ENCODE peak calls at places on chromosomes 7 and 10, in eight cellular contexts. M is fibroblast of lung, Q is Panc1, D is A549, F is OCI-LY7, P is cardiac muscle cell, S is PC-9, E is lung. V is an unnamed sample. For H3K9me3 and H3K4me1, the result is how much of the 10 kb centered on the place peaks cover.

GRCh38 chr10:55400075-55400474 is 599.0 kb upstream of the PCDH15 start:
- DNase-seq in M (peak), Q (no peak), D (no peak), F (no peak), P (no peak), S (no peak), E (no peak), V (no peak)

GRCh38 chr10:1629326-1630036 is 107.8 kb downstream of the ADARB2 start:
- DNase-seq in M (no peak), Q (no peak), D (no peak), F (no peak), P (peak), S (no peak), E (no peak), V (no peak)

GRCh38 chr10:63825111-63825510 is 303.9 kb downstream of the REEP3 start:
- DNase-seq in M (peak), Q (no peak), D (no peak), F (no peak), P (no peak), S (no peak), E (no peak), V (no peak)

GRCh38 chr7:106126170-106126938 is 14.2 kb upstream of the SYPL1 start:
- DNase-seq in M (peak), Q (peak), D (peak), F (no peak), P (no peak), S (peak), E (peak), V (peak)

GRCh38 chr10:119198438-119198837 is 8.9 kb upstream of the GRK5 start:
- DNase-seq in M (no peak), Q (no peak), D (no peak), F (peak), P (no peak), S (no peak), E (no peak), V (no peak)

GRCh38 chr10:43076876-43077420 is at the start of gene RET:
- DNase-seq in M (no peak), Q (no peak), D (peak), F (no peak), P (peak), S (no peak), E (no peak), V (no peak)

GRCh38 chr7:69808401-69808800 is 210.1 kb downstream of the AUTS2 start:
- DNase-seq in M (peak), Q (no peak), D (no peak), F (no peak), P (no peak), S (no peak), E (no peak), V (no peak)

GRCh38 chr10:93469454-93469853 is 12.7 kb downstream of the MYOF start:
- DNase-seq in M (no peak), Q (no peak), D (no peak), F (no peak), P (no peak), S (no peak), E (no peak), V (no peak)

GRCh38 chr7:101487753-101488152 is 125.1 kb downstream of the COL26A1 start:
- DNase-seq in M (no peak), Q (no peak), D (no peak), F (no peak), P (no peak), S (no peak), E (no peak), V (no peak)

GRCh38 chr10:112898540-112899395 is 51.3 kb upstream of the TCF7L2 start:
- DNase-seq in M (peak), Q (no peak), D (peak), F (no peak), P (peak), S (peak), E (no peak), V (no peak)

GRCh38 chr10:35195361-35196306 is 69.0 kb downstream of the CREM start:
- DNase-seq in M (peak), Q (peak), D (peak), F (peak), P (peak), S (peak), E (peak), V (peak)

GRCh38 chr10:131081386-131081785 is 230.1 kb downstream of the TCERG1L start:
- DNase-seq in M (no peak), Q (no peak), D (no peak), F (no peak), P (no peak), S (no peak), E (no peak), V (no peak)

GRCh38 chr7:15577600-15577999 is 15.8 kb upstream of the AGMO start:
- DNase-seq in M (no peak), Q (no peak), D (no peak), F (no peak), P (no peak), S (no peak), E (no peak), V (no peak)

GRCh38 chr7:131081308-131081707 is 246.4 kb upstream of the MKLN1 start:
- DNase-seq in M (no peak), Q (no peak), D (no peak), F (no peak), P (no peak), S (no peak), E (no peak), V (no peak)

GRCh38 chr10:123017421-123018165 is 8.8 kb downstream of the ACADSB start:
- DNase-seq in M (no peak), Q (no peak), D (no peak), F (no peak), P (no peak), S (no peak), E (no peak), V (no peak)

GRCh38 chr10:18542832-18543231 is 108.6 kb downstream of the NSUN6 start:
- DNase-seq in M (peak), Q (no peak), D (no peak), F (no peak), P (no peak), S (no peak), E (no peak), V (no peak)

GRCh38 chr10:122499491-122499941 is 38.2 kb downstream of the HTRA1 start:
- DNase-seq in M (peak), Q (no peak), D (no peak), F (no peak), P (no peak), S (no peak), E (no peak), V (no peak)

GRCh38 chr7:100726998-100727761 is 6.2 kb upstream of the ZAN start:
- DNase-seq in M (peak), Q (peak), D (no peak), F (no peak), P (no peak), S (no peak), E (no peak), V (no peak)

GRCh38 chr7:46173526-46174191 is 252.6 kb upstream of the IGFBP3 start:
- DNase-seq in M (peak), Q (no peak), D (no peak), F (no peak), P (no peak), S (no peak), E (no peak), V (no peak)

GRCh38 chr7:72435913-72436480 is 23.9 kb upstream of the CALN1 start:
- DNase-seq in M (no peak), Q (no peak), D (no peak), F (no peak), P (no peak), S (no peak), E (no peak), V (no peak)

GRCh38 chr7:20152511-20152910 is 64.7 kb downstream of the MACC1 start:
- DNase-seq in M (no peak), Q (no peak), D (no peak), F (no peak), P (no peak), S (no peak), E (no peak), V (no peak)

GRCh38 chr7:131305152-131305551 is 22.5 kb upstream of the MKLN1 start:
- DNase-seq in M (no peak), Q (no peak), D (no peak), F (no peak), P (no peak), S (no peak), E (no peak), V (no peak)

GRCh38 chr10:94093286-94093905 is 99.7 kb downstream of the PLCE1 start:
- DNase-seq in M (peak), Q (no peak), D (no peak), F (no peak), P (no peak), S (no peak), E (no peak), V (no peak)

GRCh38 chr10:1203216-1203615 is 147.0 kb downstream of the WDR37 start:
- DNase-seq in M (no peak), Q (no peak), D (no peak), F (no peak), P (no peak), S (no peak), E (no peak), V (no peak)

GRCh38 chr7:50449501-50449880 is 659 bp downstream of the FIGNL1 start:
- DNase-seq in M (no peak), Q (no peak), D (no peak), F (peak), P (no peak), S (no peak), E (no peak), V (no peak)

GRCh38 chr10:52308251-52309031 is 5.6 kb upstream of the DKK1 start:
- DNase-seq in M (peak), Q (peak), D (peak), F (peak), P (peak), S (peak), E (peak), V (no peak)

GRCh38 chr7:117667456-117667855 is 187.6 kb downstream of the CFTR start:
- DNase-seq in M (peak), Q (no peak), D (no peak), F (no peak), P (no peak), S (no peak), E (no peak), V (no peak)

DNA sequence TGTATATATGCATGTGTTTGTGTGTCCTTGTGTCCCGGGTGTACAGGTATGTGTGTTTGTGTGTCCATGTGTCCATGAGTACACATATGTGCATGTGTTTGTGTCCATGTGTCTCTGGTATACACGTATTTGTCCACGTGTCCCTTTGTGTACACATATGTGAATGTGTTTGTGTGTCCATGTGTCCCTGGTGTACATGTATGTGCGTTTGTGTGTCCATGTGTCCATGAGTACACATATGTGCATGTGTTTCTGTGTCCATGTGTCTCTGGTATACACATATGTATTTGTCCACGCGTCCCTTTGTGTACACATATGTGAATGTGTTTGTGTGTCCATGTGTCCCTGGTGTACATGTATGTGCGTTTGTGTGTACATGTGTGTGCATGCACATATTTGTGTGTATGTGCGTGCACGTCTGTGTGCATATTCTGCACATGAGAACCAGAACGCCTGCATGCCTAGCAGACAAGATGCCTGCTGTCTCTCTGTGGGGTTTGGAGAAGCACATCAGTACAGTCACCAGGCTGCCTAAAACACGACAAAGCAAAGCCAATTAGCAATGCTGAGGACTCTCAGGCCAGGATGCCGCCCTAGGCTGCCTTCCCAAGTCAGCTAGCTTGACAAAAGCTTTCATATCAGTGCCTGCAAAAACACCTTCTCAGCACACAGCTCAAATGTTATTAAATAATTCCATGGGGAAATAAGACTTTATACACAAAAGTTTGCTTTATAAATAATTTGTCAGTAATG is 327.8 kb downstream of the PTPRN2 start:
- DNase-seq in M (no peak), Q (no peak), D (no peak), F (no peak), P (no peak), S (no peak), E (no peak), V (no peak)
- H3K9me3 ChIP-seq in M (under half), Q (under half), D (under half), F (under half), P (under half), S (under half), E (under half), V (under half)

DNA sequence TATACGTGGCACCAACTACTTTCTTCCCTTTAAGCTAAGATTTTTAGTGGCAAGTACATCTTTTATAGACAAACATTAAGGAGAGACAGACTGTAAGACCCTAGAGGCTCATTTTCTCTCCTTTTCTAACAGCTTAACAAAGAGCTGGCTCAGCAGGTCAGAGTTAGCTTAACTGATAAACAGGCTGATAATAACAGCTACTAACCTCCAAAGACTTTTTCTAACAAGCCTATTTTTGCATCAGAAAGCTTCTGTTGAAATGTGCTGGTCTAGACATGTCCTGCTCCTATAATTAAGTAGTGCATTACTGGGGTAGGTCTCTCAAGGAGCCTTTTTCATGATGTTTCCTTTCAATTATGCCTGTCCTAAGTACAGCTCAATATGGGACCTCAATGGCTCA is 238.2 kb upstream of the FAM3C start:
- DNase-seq in M (no peak), Q (no peak), D (no peak), F (no peak), P (no peak), S (no peak), E (no peak), V (no peak)
- H3K4me1 ChIP-seq in M (under half), Q (under half), D (under half), F (under half), P (under half), S (under half), E (under half), V (under half)

DNA sequence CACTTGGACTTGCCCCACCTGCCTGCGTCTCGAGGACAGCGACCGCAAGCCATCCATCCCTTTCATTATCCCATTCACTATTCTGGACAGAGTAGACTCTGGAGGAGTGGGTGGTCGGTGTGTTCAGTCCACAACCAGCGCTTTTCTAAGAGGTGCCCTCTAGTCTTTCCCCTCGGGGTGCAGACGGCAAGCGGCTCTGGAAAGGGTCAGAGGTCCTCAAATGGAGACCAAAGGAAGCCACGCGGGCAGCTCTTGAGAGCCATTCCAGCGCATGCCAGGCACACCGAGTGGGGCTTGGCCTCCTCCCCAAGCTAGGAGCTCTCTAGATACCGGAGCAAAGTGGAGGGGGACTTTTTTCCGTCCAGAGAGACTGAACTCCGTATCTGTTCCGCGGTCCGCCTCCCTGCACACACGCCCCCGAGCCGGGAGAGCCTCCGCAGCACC is 697 bp downstream of the GSDME start:
- DNase-seq in M (no peak), Q (no peak), D (no peak), F (no peak), P (peak), S (no peak), E (no peak), V (no peak)
- H3K27ac ChIP-seq in M (peak), Q (no peak), D (peak), F (no peak), P (no peak), S (no peak), E (no peak), V (no peak)

GRCh38 chr7:32515890-32516550 is 20.7 kb downstream of the AVL9 start:
- DNase-seq in M (peak), Q (no peak), D (no peak), F (no peak), P (no peak), S (no peak), E (no peak), V (no peak)
- H3K9me3 ChIP-seq in M (under half), Q (under half), D (under half), F (half or more), P (under half), S (half or more), E (under half), V (under half)

GRCh38 chr7:13908667-13909382 is 80.6 kb downstream of the ETV1 start:
- DNase-seq in M (no peak), Q (no peak), D (no peak), F (no peak), P (no peak), S (no peak), E (no peak), V (peak)

GRCh38 chr7:13910805-13911551 is 78.5 kb downstream of the ETV1 start:
- DNase-seq in M (no peak), Q (no peak), D (no peak), F (no peak), P (no peak), S (no peak), E (no peak), V (no peak)

GRCh38 chr7:13911920-13912319 is 77.5 kb downstream of the ETV1 start:
- DNase-seq in M (no peak), Q (no peak), D (no peak), F (no peak), P (no peak), S (no peak), E (no peak), V (no peak)

GRCh38 chr7:13915891-13916290 is 73.6 kb downstream of the ETV1 start:
- DNase-seq in M (no peak), Q (no peak), D (no peak), F (no peak), P (no peak), S (no peak), E (no peak), V (no peak)

DNA sequence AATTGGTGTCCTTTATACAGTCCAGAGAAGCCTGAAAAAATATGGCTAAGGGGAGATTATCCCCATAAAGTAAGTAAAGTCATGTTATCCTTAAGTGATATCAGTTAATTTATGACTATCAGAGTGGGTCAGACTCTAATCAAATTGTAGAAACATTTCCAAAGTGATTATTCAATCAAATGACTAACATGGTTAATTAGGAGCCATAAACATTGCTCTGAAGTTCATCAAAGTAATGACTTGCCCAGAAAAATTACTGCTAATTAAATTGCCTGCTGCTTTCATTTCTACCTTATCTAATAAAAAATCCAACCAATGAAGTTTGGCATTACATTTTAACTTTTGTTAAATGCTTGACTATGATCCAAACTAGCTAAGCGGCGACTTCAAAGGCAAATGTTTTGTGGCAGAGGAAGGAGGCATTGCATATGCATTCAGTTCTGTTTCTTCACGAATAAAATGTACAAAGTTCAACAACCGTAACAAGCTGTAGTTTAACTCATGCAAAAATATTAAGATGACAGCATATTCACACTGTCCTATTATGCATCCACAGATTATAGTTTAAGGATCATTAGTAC is 76.6 kb downstream of the ETV1 start:
- DNase-seq in M (no peak), Q (no peak), D (no peak), F (no peak), P (no peak), S (no peak), E (no peak), V (no peak)
- H3K4me1 ChIP-seq in M (under half), Q (under half), D (under half), F (under half), P (under half), S (under half), E (under half), V (under half)

GRCh38 chr7:30171753-30172447 is 37.1 kb downstream of the MTURN start:
- DNase-seq in M (peak), Q (no peak), D (peak), F (no peak), P (no peak), S (peak), E (no peak), V (no peak)
- H3K27ac ChIP-seq in M (no peak), Q (no peak), D (peak), F (no peak), P (no peak), S (no peak), E (no peak), V (no peak)

GRCh38 chr7:56491636-56492425 is 375.6 kb upstream of the NUPR2 start:
- DNase-seq in M (no peak), Q (no peak), D (no peak), F (no peak), P (no peak), S (no peak), E (no peak), V (no peak)

GRCh38 chr7:56495165-56495564 is 378.9 kb upstream of the NUPR2 start:
- DNase-seq in M (no peak), Q (no peak), D (no peak), F (no peak), P (no peak), S (no peak), E (no peak), V (no peak)

GRCh38 chr7:56493704-56494450 is 377.7 kb upstream of the NUPR2 start:
- DNase-seq in M (no peak), Q (no peak), D (no peak), F (no peak), P (no peak), S (no peak), E (no peak), V (no peak)

DNA sequence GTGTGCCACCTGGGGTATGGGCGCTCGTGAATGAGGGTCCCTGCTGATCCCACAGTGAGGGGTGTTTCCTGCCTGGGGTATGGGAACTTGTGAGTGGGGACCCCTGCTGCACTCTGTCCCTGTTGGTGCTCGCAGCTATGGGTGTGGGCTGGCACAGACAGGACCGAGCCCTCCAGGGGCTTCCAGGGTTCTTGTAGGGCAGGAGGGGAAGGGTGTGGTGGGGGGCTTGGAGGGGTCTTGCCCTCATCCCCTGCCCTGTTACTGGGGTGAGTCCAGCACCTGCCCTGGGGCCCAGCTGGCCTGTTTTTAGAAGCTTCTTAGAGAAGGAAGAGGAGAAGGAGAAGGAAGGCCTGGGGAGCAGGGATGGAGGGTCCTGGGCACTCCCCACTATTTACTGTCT is 377.0 kb upstream of the NUPR2 start:
- DNase-seq in M (no peak), Q (no peak), D (no peak), F (no peak), P (no peak), S (no peak), E (no peak), V (no peak)
- H3K9me3 ChIP-seq in M (under half), Q (under half), D (under half), F (under half), P (under half), S (under half), E (under half), V (under half)

DNA sequence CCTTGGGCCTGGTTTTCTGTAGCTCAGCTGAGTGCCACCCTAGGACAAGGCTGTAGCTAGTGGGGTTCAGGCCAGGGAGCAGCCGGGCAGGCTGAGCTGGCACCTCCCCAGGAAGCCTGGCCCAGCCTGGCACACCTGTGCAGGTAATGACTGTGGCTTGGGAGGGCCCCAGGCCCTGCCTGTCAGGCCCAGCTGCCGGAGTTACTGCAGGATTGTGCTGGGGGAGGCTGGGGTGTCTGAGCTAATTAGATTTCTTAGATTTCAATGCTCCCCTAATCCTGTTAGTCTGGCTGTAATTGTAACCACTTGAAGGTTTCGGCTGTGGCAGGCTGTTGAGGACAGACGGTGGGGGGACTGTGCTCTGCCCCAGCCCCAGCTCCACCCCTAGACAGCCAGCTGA is 6.0 kb downstream of the ZMIZ1 start:
- DNase-seq in M (no peak), Q (no peak), D (no peak), F (no peak), P (no peak), S (peak), E (no peak), V (no peak)
- H3K4me1 ChIP-seq in M (half or more), Q (half or more), D (half or more), F (under half), P (half or more), S (half or more), E (half or more), V (under half)